ENCODE peak calls at places on chromosomes 4 and X, in six cellular contexts. One of them, this sample, is unnamed.

GRCh38 chr4:18621186-18621585 is 599.6 kb upstream of the LCORL start:
- DNase-seq in MM.1S: no peak
- DNase-seq in GM23248: no peak
- DNase-seq in PC-3: no peak
- DNase-seq in SK-N-SH: no peak
- DNase-seq in HCT116: no peak
- DNase-seq in this sample: no peak

GRCh38 chr4:18214656-18215055 is 193.1 kb upstream of the LCORL start:
- DNase-seq in MM.1S: peak; percentile 95
- DNase-seq in HCT116: no peak
- DNase-seq in GM23248: no peak
- DNase-seq in PC-3: no peak
- DNase-seq in SK-N-SH: no peak
- DNase-seq in this sample: no peak

GRCh38 chr4:26813698-26814097 is 46.9 kb upstream of the STIM2 start:
- DNase-seq in SK-N-SH: no peak
- DNase-seq in GM23248: no peak
- DNase-seq in MM.1S: no peak
- DNase-seq in HCT116: no peak
- DNase-seq in PC-3: no peak
- DNase-seq in this sample: no peak

GRCh38 chrX:86133761-86134160 is 14.5 kb upstream of the DACH2 start:
- DNase-seq in SK-N-SH: peak; percentile 17
- DNase-seq in HCT116: no peak
- DNase-seq in GM23248: peak; percentile 45
- DNase-seq in PC-3: no peak
- DNase-seq in MM.1S: peak; percentile 30
- DNase-seq in this sample: no peak

GRCh38 chrX:275967-276587 is 5.1 kb upstream of the PLCXD1 start:
- DNase-seq in SK-N-SH: peak; percentile 86
- DNase-seq in GM23248: peak; percentile 70
- DNase-seq in MM.1S: no peak
- DNase-seq in HCT116: peak; percentile 37
- DNase-seq in PC-3: peak; percentile 73
- DNase-seq in this sample: peak; percentile 87

GRCh38 chrX:41003501-41004286 is 81.6 kb upstream of the USP9X start:
- DNase-seq in HCT116: no peak
- DNase-seq in PC-3: no peak
- DNase-seq in SK-N-SH: no peak
- DNase-seq in GM23248: no peak
- DNase-seq in MM.1S: no peak
- DNase-seq in this sample: no peak

GRCh38 chrX:137852502-137852901 is 286.6 kb downstream of the ZIC3 start:
- DNase-seq in HCT116: no peak
- DNase-seq in PC-3: no peak
- DNase-seq in MM.1S: no peak
- DNase-seq in SK-N-SH: no peak
- DNase-seq in GM23248: no peak
- DNase-seq in this sample: peak; percentile 3

GRCh38 chr4:54659213-54660144 is 1.7 kb downstream of the KIT start:
- DNase-seq in SK-N-SH: peak; percentile 32
- DNase-seq in GM23248: no peak
- DNase-seq in MM.1S: no peak
- DNase-seq in HCT116: no peak
- DNase-seq in PC-3: no peak
- DNase-seq in this sample: peak; percentile 69

GRCh38 chr4:147924604-147925412 is 192.9 kb downstream of the ARHGAP10 start:
- DNase-seq in SK-N-SH: peak; percentile 66
- DNase-seq in PC-3: peak; percentile 38
- DNase-seq in GM23248: peak; percentile 30
- DNase-seq in HCT116: no peak
- DNase-seq in MM.1S: no peak
- DNase-seq in this sample: peak; percentile 79

GRCh38 chr4:123813901-123814300 is 417.3 kb downstream of the SPRY1 start:
- DNase-seq in PC-3: no peak
- DNase-seq in GM23248: no peak
- DNase-seq in MM.1S: no peak
- DNase-seq in SK-N-SH: no peak
- DNase-seq in HCT116: no peak
- DNase-seq in this sample: no peak

GRCh38 chrX:84123585-84123984 is 64.4 kb downstream of the RPS6KA6 start:
- DNase-seq in MM.1S: no peak
- DNase-seq in SK-N-SH: no peak
- DNase-seq in HCT116: no peak
- DNase-seq in GM23248: no peak
- DNase-seq in PC-3: no peak
- DNase-seq in this sample: no peak

GRCh38 chr4:109375778-109376414 is 57.7 kb upstream of the SEC24B start:
- DNase-seq in HCT116: no peak
- DNase-seq in SK-N-SH: no peak
- DNase-seq in GM23248: no peak
- DNase-seq in PC-3: no peak
- DNase-seq in MM.1S: no peak
- DNase-seq in this sample: no peak

GRCh38 chrX:69562904-69563568 is 52.9 kb upstream of the EDA start:
- DNase-seq in MM.1S: no peak
- DNase-seq in HCT116: no peak
- DNase-seq in SK-N-SH: no peak
- DNase-seq in GM23248: no peak
- DNase-seq in PC-3: no peak
- DNase-seq in this sample: no peak

GRCh38 chr4:7129871-7130609 is 62.2 kb upstream of the GRPEL1 start:
- DNase-seq in GM23248: no peak
- DNase-seq in PC-3: no peak
- DNase-seq in HCT116: no peak
- DNase-seq in SK-N-SH: no peak
- DNase-seq in MM.1S: no peak
- DNase-seq in this sample: no peak

GRCh38 chrX:22634751-22635150 is 362.0 kb downstream of the CBLL2 start:
- DNase-seq in SK-N-SH: no peak
- DNase-seq in MM.1S: no peak
- DNase-seq in PC-3: no peak
- DNase-seq in GM23248: peak; percentile 49
- DNase-seq in HCT116: no peak
- DNase-seq in this sample: no peak

GRCh38 chrX:72051589-72051988 is 80.1 kb downstream of the RTL5 start:
- DNase-seq in SK-N-SH: no peak
- DNase-seq in HCT116: no peak
- DNase-seq in GM23248: no peak
- DNase-seq in MM.1S: no peak
- DNase-seq in PC-3: no peak
- DNase-seq in this sample: no peak

GRCh38 chr4:146333187-146333894 is 119.0 kb downstream of the REELD1 start:
- DNase-seq in SK-N-SH: no peak
- DNase-seq in HCT116: no peak
- DNase-seq in MM.1S: peak; percentile 74
- DNase-seq in GM23248: peak; percentile 62
- DNase-seq in PC-3: peak; percentile 87
- DNase-seq in this sample: no peak

GRCh38 chrX:7927259-7928167 is at the start of gene PNPLA4:
- DNase-seq in MM.1S: peak; percentile 11
- DNase-seq in PC-3: peak; percentile 87
- DNase-seq in SK-N-SH: peak; percentile 81
- DNase-seq in GM23248: peak; percentile 68
- DNase-seq in HCT116: peak; percentile 72
- DNase-seq in this sample: peak; percentile 87

GRCh38 chrX:24479924-24480722 is 15.0 kb downstream of the PDK3 start:
- DNase-seq in PC-3: peak; percentile 22
- DNase-seq in GM23248: no peak
- DNase-seq in SK-N-SH: no peak
- DNase-seq in HCT116: no peak
- DNase-seq in MM.1S: peak; percentile 86
- DNase-seq in this sample: no peak

GRCh38 chr4:107519057-107519456 is 201.0 kb downstream of the PAPSS1 start:
- DNase-seq in GM23248: peak; percentile 50
- DNase-seq in SK-N-SH: peak; percentile 25
- DNase-seq in PC-3: peak; percentile 43
- DNase-seq in MM.1S: peak; percentile 42
- DNase-seq in HCT116: peak; percentile 19
- DNase-seq in this sample: peak; percentile 47

GRCh38 chr4:56656346-56656643 is 24.8 kb downstream of the HOPX start:
- DNase-seq in PC-3: no peak
- DNase-seq in GM23248: no peak
- DNase-seq in SK-N-SH: peak; percentile 63
- DNase-seq in HCT116: no peak
- DNase-seq in MM.1S: peak; percentile 12
- DNase-seq in this sample: peak; percentile 43

GRCh38 chrX:46327229-46328081 is 217.8 kb downstream of the ZNF674 start:
- DNase-seq in GM23248: peak; percentile 55
- DNase-seq in PC-3: peak; percentile 91
- DNase-seq in SK-N-SH: no peak
- DNase-seq in HCT116: peak; percentile 76
- DNase-seq in MM.1S: no peak
- DNase-seq in this sample: peak; percentile 87

GRCh38 chrX:9378980-9379696 is 85.7 kb upstream of the TBL1X start:
- DNase-seq in PC-3: peak; percentile 74
- DNase-seq in HCT116: no peak
- DNase-seq in MM.1S: no peak
- DNase-seq in SK-N-SH: no peak
- DNase-seq in GM23248: peak; percentile 59
- DNase-seq in this sample: no peak

GRCh38 chrX:85107407-85107806 is 103.7 kb downstream of the APOOL start:
- DNase-seq in HCT116: no peak
- DNase-seq in GM23248: peak; percentile 38
- DNase-seq in PC-3: no peak
- DNase-seq in SK-N-SH: no peak
- DNase-seq in MM.1S: no peak
- DNase-seq in this sample: no peak

GRCh38 chrX:151227637-151228036 is 51.3 kb downstream of the GPR50 start:
- DNase-seq in MM.1S: no peak
- DNase-seq in SK-N-SH: no peak
- DNase-seq in PC-3: no peak
- DNase-seq in GM23248: no peak
- DNase-seq in HCT116: no peak
- DNase-seq in this sample: peak; percentile 33

GRCh38 chrX:134733595-134733994 is 75.3 kb upstream of the PLAC1 start:
- DNase-seq in MM.1S: no peak
- DNase-seq in SK-N-SH: no peak
- DNase-seq in HCT116: no peak
- DNase-seq in GM23248: no peak
- DNase-seq in PC-3: no peak
- DNase-seq in this sample: no peak

GRCh38 chrX:95044331-95044730 is 1370.3 kb downstream of the FAM133A start:
- DNase-seq in SK-N-SH: no peak
- DNase-seq in MM.1S: no peak
- DNase-seq in PC-3: no peak
- DNase-seq in GM23248: no peak
- DNase-seq in HCT116: no peak
- DNase-seq in this sample: no peak

GRCh38 chr4:55568905-55569504 is 22.3 kb upstream of the CLOCK start:
- DNase-seq in HCT116: no peak
- DNase-seq in SK-N-SH: no peak
- DNase-seq in GM23248: no peak
- DNase-seq in PC-3: peak; percentile 23
- DNase-seq in MM.1S: no peak
- DNase-seq in this sample: no peak

GRCh38 chrX:115362334-115363095 is 73.0 kb downstream of the LUZP4 start:
- DNase-seq in MM.1S: peak; percentile 23
- DNase-seq in GM23248: peak; percentile 20
- DNase-seq in PC-3: no peak
- DNase-seq in HCT116: no peak
- DNase-seq in SK-N-SH: no peak
- DNase-seq in this sample: no peak

DNA sequence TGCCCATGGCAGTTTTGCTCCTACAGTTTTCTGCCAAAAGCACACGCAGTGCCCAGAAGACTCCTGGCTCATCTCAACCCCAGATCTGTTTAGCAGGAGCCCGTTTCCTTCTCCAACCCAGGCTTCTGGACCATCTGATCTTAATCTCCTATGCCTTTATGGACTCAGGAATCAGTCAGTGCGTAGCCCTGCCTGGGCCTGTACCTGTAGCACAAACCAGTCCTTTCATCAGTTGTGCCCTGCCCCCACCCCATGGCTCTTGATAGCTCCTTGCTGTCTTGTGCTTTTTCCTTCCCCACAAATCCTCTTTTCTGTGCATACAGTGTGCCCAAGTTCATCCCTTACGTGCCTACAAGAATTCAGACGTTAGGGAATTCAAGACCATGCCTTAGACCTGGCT is 1.5 kb downstream of the ZNF718 start:
- DNase-seq in SK-N-SH: no peak
- DNase-seq in PC-3: no peak
- DNase-seq in GM23248: no peak
- DNase-seq in HCT116: no peak
- DNase-seq in MM.1S: no peak
- DNase-seq in this sample: peak; percentile 1
- H3K9ac ChIP-seq in SK-N-SH: no peak overlapping the region
- H3K9ac ChIP-seq in PC-3: no peak overlapping the region
- H3K9ac ChIP-seq in GM23248: peak overlapping the region; percentile 87
- H3K9ac ChIP-seq in HCT116: no peak overlapping the region
- H3K9ac ChIP-seq in MM.1S: no peak overlapping the region
- H3K9ac ChIP-seq in this sample: peak overlapping the region; percentile 91

GRCh38 chr4:156374069-156374468 is 420.4 kb upstream of the CTSO start:
- DNase-seq in MM.1S: no peak
- DNase-seq in GM23248: no peak
- DNase-seq in SK-N-SH: no peak
- DNase-seq in HCT116: no peak
- DNase-seq in PC-3: no peak
- DNase-seq in this sample: peak; percentile 75
- TF ChIP-seq EZH2phosphoT487 in MM.1S: no peak
- TF ChIP-seq EZH2phosphoT487 in GM23248: no peak
- TF ChIP-seq EZH2phosphoT487 in SK-N-SH: no peak
- TF ChIP-seq EZH2phosphoT487 in HCT116: no peak
- TF ChIP-seq EZH2phosphoT487 in PC-3: no peak
- TF ChIP-seq EZH2phosphoT487 in this sample: no peak

GRCh38 chrX:53000447-53001208 is 42.3 kb upstream of the FAM156A start:
- DNase-seq in MM.1S: no peak
- DNase-seq in GM23248: peak; percentile 3
- DNase-seq in HCT116: no peak
- DNase-seq in SK-N-SH: no peak
- DNase-seq in PC-3: no peak
- DNase-seq in this sample: no peak
- H3K9ac ChIP-seq in MM.1S: no peak overlapping the region
- H3K9ac ChIP-seq in GM23248: no peak overlapping the region
- H3K9ac ChIP-seq in HCT116: no peak overlapping the region
- H3K9ac ChIP-seq in SK-N-SH: no peak overlapping the region
- H3K9ac ChIP-seq in PC-3: no peak overlapping the region
- H3K9ac ChIP-seq in this sample: no peak overlapping the region

GRCh38 chr4:133866328-133866699 is 335.3 kb downstream of the PABPC4L start:
- DNase-seq in SK-N-SH: no peak
- DNase-seq in MM.1S: no peak
- DNase-seq in PC-3: no peak
- DNase-seq in GM23248: no peak
- DNase-seq in HCT116: no peak
- DNase-seq in this sample: no peak
- TF ChIP-seq EZH2phosphoT487 in SK-N-SH: no peak
- TF ChIP-seq EZH2phosphoT487 in MM.1S: no peak
- TF ChIP-seq EZH2phosphoT487 in PC-3: no peak
- TF ChIP-seq EZH2phosphoT487 in GM23248: no peak
- TF ChIP-seq EZH2phosphoT487 in HCT116: no peak
- TF ChIP-seq EZH2phosphoT487 in this sample: no peak

GRCh38 chr4:150884625-150885024 is 130.5 kb downstream of the LRBA start:
- DNase-seq in SK-N-SH: no peak
- DNase-seq in MM.1S: no peak
- DNase-seq in HCT116: no peak
- DNase-seq in GM23248: no peak
- DNase-seq in PC-3: no peak
- DNase-seq in this sample: no peak
- H3K9ac ChIP-seq in SK-N-SH: no peak overlapping the region
- H3K9ac ChIP-seq in MM.1S: no peak overlapping the region
- H3K9ac ChIP-seq in HCT116: no peak overlapping the region
- H3K9ac ChIP-seq in GM23248: peak overlapping the region; percentile 60
- H3K9ac ChIP-seq in PC-3: no peak overlapping the region
- H3K9ac ChIP-seq in this sample: no peak overlapping the region